ENCODE peak calls at places on chromosomes 13 and 19, in four cellular contexts. G is WTC11, B is SK-N-SH, R is HepG2. D is an unnamed sample.

GRCh38 chr19:13241321-13242104 is 91.3 kb downstream of the IER2 start:
- DNase-seq in R (no peak), B (no peak), G (peak), D (no peak)

GRCh38 chr13:79901336-79901735 is 420.4 kb downstream of the NDFIP2 start:
- DNase-seq in R (no peak), G (peak), B (no peak), D (no peak)

GRCh38 chr19:5292843-5293606 is 47.6 kb downstream of the PTPRS start:
- DNase-seq in B (peak), G (peak), R (no peak), D (peak)

GRCh38 chr19:17671906-17672305 is 16.2 kb downstream of the UNC13A start:
- DNase-seq in R (peak), B (peak), G (peak), D (peak)

GRCh38 chr19:48674921-48675824 is 2.4 kb upstream of the NTN5 start:
- DNase-seq in G (peak), B (peak), R (peak), D (peak)

GRCh38 chr13:49464621-49465325 is 20.7 kb downstream of the SETDB2 start:
- DNase-seq in B (no peak), G (no peak), R (peak), D (no peak)

GRCh38 chr13:75365724-75366173 is 116.2 kb downstream of the TBC1D4 start:
- DNase-seq in B (no peak), G (no peak), R (no peak), D (no peak)

GRCh38 chr19:18715416-18715815 is 31.9 kb downstream of the CRTC1 start:
- DNase-seq in B (no peak), R (no peak), G (no peak), D (no peak)

GRCh38 chr19:7673995-7674667 is 2.8 kb upstream of the MCEMP1 start:
- DNase-seq in G (peak), B (peak), R (peak), D (peak)

GRCh38 chr19:16824658-16825311 is 4.4 kb upstream of the SIN3B start:
- DNase-seq in G (no peak), B (no peak), R (no peak), D (no peak)

GRCh38 chr19:17052439-17052838 is 22.8 kb downstream of the HAUS8 start:
- DNase-seq in G (peak), B (peak), R (no peak), D (no peak)

GRCh38 chr19:35153701-35154534 is 617 bp upstream of the FXYD5 start:
- DNase-seq in R (no peak), B (peak), G (peak), D (peak)

GRCh38 chr19:56840452-56841193 is at the start of the genes PEG3 and ZIM2:
- DNase-seq in R (peak), B (peak), G (no peak), D (no peak)
- TF ChIP-seq FOXJ3 in R (no peak), B (no peak), G (no peak), D (no peak)

DNA sequence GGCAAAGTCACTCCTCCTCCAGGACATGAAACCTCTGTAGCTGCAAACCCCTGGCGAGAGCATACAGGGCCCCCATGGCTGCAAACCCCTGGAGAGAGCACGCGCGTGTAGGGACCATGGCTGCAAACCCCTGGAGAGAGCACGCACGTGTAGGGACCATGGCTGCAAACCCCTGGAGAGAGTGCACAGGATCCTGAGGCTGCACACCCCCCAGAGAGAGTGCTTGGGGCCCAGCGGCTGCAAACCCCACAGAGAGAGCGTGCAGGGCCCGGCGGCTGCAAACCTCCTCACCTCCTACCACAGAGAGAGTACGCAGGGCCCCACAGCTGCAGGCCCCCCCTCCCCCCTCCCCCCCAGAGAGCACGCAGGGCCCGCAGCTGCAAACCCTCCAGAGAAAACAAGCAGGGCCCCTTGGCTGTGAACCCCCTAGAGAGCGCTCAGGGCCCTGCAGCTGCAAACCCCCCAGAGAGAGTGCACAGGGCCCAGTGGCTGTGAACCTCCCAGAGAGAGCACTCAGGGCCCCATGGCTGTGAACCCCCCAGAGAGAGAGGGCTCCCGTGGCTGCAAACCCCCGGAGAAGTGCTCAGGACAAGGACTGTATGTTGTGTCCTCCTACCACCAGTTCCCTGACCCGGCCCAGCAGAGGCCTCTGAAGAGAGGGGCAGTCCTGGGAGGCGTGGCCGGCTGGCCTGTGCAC is 7.3 kb downstream of the ADPRHL1 start:
- DNase-seq in G (no peak), B (no peak), R (no peak), D (no peak)
- TF ChIP-seq FOXJ3 in G (no peak), B (no peak), R (no peak), D (no peak)

DNA sequence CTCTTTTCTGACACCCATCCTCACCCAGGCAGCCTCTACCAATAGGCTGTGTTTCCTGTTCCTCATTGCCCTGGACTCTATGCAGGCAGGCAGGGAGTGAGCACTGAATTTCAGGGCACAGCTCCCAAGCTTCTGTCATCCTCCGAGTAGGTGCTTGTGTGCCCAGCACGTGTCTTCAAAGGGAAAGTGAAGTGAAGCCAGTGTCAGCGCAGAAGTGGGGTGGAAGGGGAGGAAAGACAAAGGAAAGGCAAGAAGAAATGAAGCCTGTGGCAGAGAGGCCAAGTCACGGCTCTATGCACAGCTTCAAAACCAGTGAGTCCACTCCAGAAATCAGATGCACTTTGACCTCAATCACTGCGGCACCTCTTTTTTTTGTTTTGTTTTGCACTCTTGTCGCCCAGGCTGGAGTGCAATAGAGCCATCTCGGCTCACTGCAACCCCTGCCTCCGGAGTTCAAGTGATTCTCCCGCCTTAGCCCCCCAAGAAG is 16.9 kb downstream of the CEBPA start:
- DNase-seq in B (no peak), R (peak), G (no peak), D (no peak)
- TF ChIP-seq FOXJ3 in B (no peak), R (peak), G (no peak), D (no peak)

GRCh38 chr13:31035162-31035951 is 102.9 kb downstream of the TEX26 start:
- DNase-seq in G (no peak), R (no peak), B (peak), D (no peak)
- TF ChIP-seq FOXJ3 in G (no peak), R (no peak), B (no peak), D (no peak)

GRCh38 chr13:82747948-82748347 is 1134.3 kb downstream of the SLITRK1 start:
- DNase-seq in B (no peak), R (no peak), G (no peak), D (no peak)
- TF ChIP-seq FOXJ3 in B (no peak), R (no peak), G (no peak), D (no peak)

DNA sequence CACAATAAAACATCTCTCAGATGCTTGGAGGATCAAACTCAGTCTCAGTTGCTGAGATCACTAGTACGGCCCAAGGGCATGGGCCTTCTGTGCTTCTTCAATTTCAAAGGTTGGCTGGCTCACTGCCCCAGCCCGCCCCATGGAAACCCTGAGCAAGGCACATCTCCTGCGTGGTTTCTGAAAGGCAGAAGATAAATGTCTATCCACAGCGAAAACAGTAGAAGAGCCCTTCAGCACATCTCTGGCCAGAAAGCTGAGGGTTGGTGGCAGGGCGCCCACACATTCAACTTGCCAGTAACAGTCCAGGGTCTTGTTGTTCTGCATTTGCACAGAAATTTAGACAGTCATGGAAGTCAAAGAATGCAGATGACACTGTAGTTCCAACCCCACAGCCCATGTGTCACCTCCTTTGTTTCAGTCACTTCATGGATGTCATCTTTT is 24.0 kb upstream of the KATNAL1 start:
- DNase-seq in B (no peak), G (no peak), R (no peak), D (no peak)
- TF ChIP-seq FOXJ3 in B (no peak), G (no peak), R (no peak), D (no peak)